ENCODE peak calls at places on chromosomes 2 and 18, in six cellular contexts. One of them, this sample, is unnamed.

GRCh38 chr2:67888351-67889005 is 174.3 kb downstream of the C1D start:
- DNase-seq in transverse colon: no peak
- DNase-seq in K562: no peak
- DNase-seq in IMR-90: no peak
- DNase-seq in Peyer's patch: no peak
- DNase-seq in vagina: no peak
- DNase-seq in this sample: no peak

GRCh38 chr2:197904446-197904845 is 100.1 kb downstream of the PLCL1 start:
- DNase-seq in transverse colon: no peak
- DNase-seq in K562: no peak
- DNase-seq in IMR-90: no peak
- DNase-seq in Peyer's patch: no peak
- DNase-seq in vagina: no peak
- DNase-seq in this sample: no peak

GRCh38 chr18:27033722-27034121 is 151.4 kb downstream of the CHST9 start:
- DNase-seq in transverse colon: no peak
- DNase-seq in K562: no peak
- DNase-seq in IMR-90: no peak
- DNase-seq in Peyer's patch: no peak
- DNase-seq in vagina: no peak
- DNase-seq in this sample: no peak

GRCh38 chr2:219544567-219544966 is 739 bp downstream of the TMEM198 start:
- DNase-seq in transverse colon: no peak
- DNase-seq in K562: no peak
- DNase-seq in IMR-90: no peak
- DNase-seq in Peyer's patch: no peak
- DNase-seq in vagina: no peak
- DNase-seq in this sample: no peak

GRCh38 chr2:20168048-20168726 is 56.7 kb downstream of the SDC1 start:
- DNase-seq in transverse colon: peak; percentile 67
- DNase-seq in K562: no peak
- DNase-seq in IMR-90: no peak
- DNase-seq in Peyer's patch: no peak
- DNase-seq in vagina: no peak
- DNase-seq in this sample: no peak

GRCh38 chr2:25988134-25988533 is 5.8 kb upstream of the KIF3C start:
- DNase-seq in transverse colon: no peak
- DNase-seq in K562: no peak
- DNase-seq in IMR-90: no peak
- DNase-seq in Peyer's patch: no peak
- DNase-seq in vagina: no peak
- DNase-seq in this sample: no peak

GRCh38 chr2:207635468-207636200 is 10.4 kb upstream of the METTL21A start:
- DNase-seq in transverse colon: no peak
- DNase-seq in K562: no peak
- DNase-seq in IMR-90: peak; percentile 62
- DNase-seq in Peyer's patch: peak; percentile 17
- DNase-seq in vagina: no peak
- DNase-seq in this sample: no peak

GRCh38 chr2:188132385-188132784 is 159.3 kb upstream of the GULP1 start:
- DNase-seq in transverse colon: no peak
- DNase-seq in K562: no peak
- DNase-seq in IMR-90: no peak
- DNase-seq in Peyer's patch: no peak
- DNase-seq in vagina: no peak
- DNase-seq in this sample: no peak

GRCh38 chr2:86747708-86748627 is 27.9 kb downstream of the RMND5A start:
- DNase-seq in transverse colon: peak; percentile 20
- DNase-seq in K562: no peak
- DNase-seq in IMR-90: peak; percentile 90
- DNase-seq in Peyer's patch: peak; percentile 54
- DNase-seq in vagina: no peak
- DNase-seq in this sample: no peak

GRCh38 chr2:162890690-162891311 is 52.2 kb upstream of the KCNH7 start:
- DNase-seq in transverse colon: no peak
- DNase-seq in K562: peak; percentile 18
- DNase-seq in IMR-90: peak; percentile 40
- DNase-seq in Peyer's patch: peak; percentile 54
- DNase-seq in vagina: no peak
- DNase-seq in this sample: peak; percentile 45

GRCh38 chr2:19627359-19627758 is 268.9 kb upstream of the OSR1 start:
- DNase-seq in transverse colon: no peak
- DNase-seq in K562: no peak
- DNase-seq in IMR-90: no peak
- DNase-seq in Peyer's patch: no peak
- DNase-seq in vagina: no peak
- DNase-seq in this sample: no peak

GRCh38 chr18:31942301-31942998 is 478 bp downstream of the TRAPPC8 start:
- DNase-seq in transverse colon: peak; percentile 56
- DNase-seq in K562: peak; percentile 65
- DNase-seq in IMR-90: peak; percentile 54
- DNase-seq in Peyer's patch: peak; percentile 62
- DNase-seq in vagina: no peak
- DNase-seq in this sample: peak; percentile 50

GRCh38 chr2:8608411-8608954 is 73.4 kb upstream of the ID2 start:
- DNase-seq in transverse colon: no peak
- DNase-seq in K562: no peak
- DNase-seq in IMR-90: no peak
- DNase-seq in Peyer's patch: no peak
- DNase-seq in vagina: no peak
- DNase-seq in this sample: no peak

GRCh38 chr2:71502941-71503738 is 49.8 kb downstream of the DYSF start:
- DNase-seq in transverse colon: no peak
- DNase-seq in K562: no peak
- DNase-seq in IMR-90: no peak
- DNase-seq in Peyer's patch: no peak
- DNase-seq in vagina: no peak
- DNase-seq in this sample: no peak

GRCh38 chr2:72255540-72255939 is 107.9 kb upstream of the CYP26B1 start:
- DNase-seq in transverse colon: no peak
- DNase-seq in K562: no peak
- DNase-seq in IMR-90: no peak
- DNase-seq in Peyer's patch: no peak
- DNase-seq in vagina: no peak
- DNase-seq in this sample: no peak

GRCh38 chr2:151977631-151978030 is 121.2 kb downstream of the CACNB4 start:
- DNase-seq in transverse colon: no peak
- DNase-seq in K562: no peak
- DNase-seq in IMR-90: no peak
- DNase-seq in Peyer's patch: no peak
- DNase-seq in vagina: no peak
- DNase-seq in this sample: no peak

GRCh38 chr18:48828713-48829442 is 121.9 kb downstream of the SMAD7 start:
- DNase-seq in transverse colon: no peak
- DNase-seq in K562: peak; percentile 86
- DNase-seq in IMR-90: no peak
- DNase-seq in Peyer's patch: peak; percentile 44
- DNase-seq in vagina: peak; percentile 72
- DNase-seq in this sample: no peak

GRCh38 chr2:46534589-46534988 is 55.2 kb downstream of the TMEM247 start:
- DNase-seq in transverse colon: no peak
- DNase-seq in K562: no peak
- DNase-seq in IMR-90: no peak
- DNase-seq in Peyer's patch: no peak
- DNase-seq in vagina: no peak
- DNase-seq in this sample: no peak

GRCh38 chr2:17740203-17740602 is 13.4 kb downstream of the SMC6 start:
- DNase-seq in transverse colon: no peak
- DNase-seq in K562: no peak
- DNase-seq in IMR-90: no peak
- DNase-seq in Peyer's patch: no peak
- DNase-seq in vagina: no peak
- DNase-seq in this sample: no peak

GRCh38 chr2:97713296-97714083 is at the start of gene ZAP70:
- DNase-seq in transverse colon: no peak
- DNase-seq in K562: no peak
- DNase-seq in IMR-90: no peak
- DNase-seq in Peyer's patch: peak; percentile 66
- DNase-seq in vagina: no peak
- DNase-seq in this sample: no peak

GRCh38 chr18:3454365-3455089 is 4.6 kb downstream of the TGIF1 start:
- DNase-seq in transverse colon: peak; percentile 39
- DNase-seq in K562: peak; percentile 75
- DNase-seq in IMR-90: peak; percentile 72
- DNase-seq in Peyer's patch: peak; percentile 73
- DNase-seq in vagina: no peak
- DNase-seq in this sample: peak; percentile 71

GRCh38 chr2:174412256-174412655 is 16.7 kb downstream of the SCRN3 start:
- DNase-seq in transverse colon: no peak
- DNase-seq in K562: no peak
- DNase-seq in IMR-90: no peak
- DNase-seq in Peyer's patch: no peak
- DNase-seq in vagina: no peak
- DNase-seq in this sample: no peak

GRCh38 chr2:55862673-55863390 is 60.8 kb downstream of the EFEMP1 start:
- DNase-seq in transverse colon: no peak
- DNase-seq in K562: no peak
- DNase-seq in IMR-90: peak; percentile 100
- DNase-seq in Peyer's patch: peak; percentile 50
- DNase-seq in vagina: no peak
- DNase-seq in this sample: no peak

GRCh38 chr2:213188533-213188867 is 37.1 kb upstream of the IKZF2 start:
- DNase-seq in transverse colon: no peak
- DNase-seq in K562: no peak
- DNase-seq in IMR-90: no peak
- DNase-seq in Peyer's patch: no peak
- DNase-seq in vagina: no peak
- DNase-seq in this sample: no peak

GRCh38 chr2:225319872-225320271 is 79.6 kb upstream of the NYAP2 start:
- DNase-seq in transverse colon: no peak
- DNase-seq in K562: no peak
- DNase-seq in IMR-90: no peak
- DNase-seq in Peyer's patch: no peak
- DNase-seq in vagina: no peak
- DNase-seq in this sample: no peak

GRCh38 chr18:23683671-23684070 is 5.6 kb upstream of the LAMA3 start:
- DNase-seq in transverse colon: no peak
- DNase-seq in K562: no peak
- DNase-seq in IMR-90: peak; percentile 20
- DNase-seq in Peyer's patch: no peak
- DNase-seq in vagina: no peak
- DNase-seq in this sample: no peak

GRCh38 chr2:230863442-230864121 is 1.2 kb upstream of the ITM2C start:
- DNase-seq in transverse colon: no peak
- DNase-seq in K562: no peak
- DNase-seq in IMR-90: no peak
- DNase-seq in Peyer's patch: no peak
- DNase-seq in vagina: no peak
- DNase-seq in this sample: no peak

GRCh38 chr2:20565623-20566236 is 85.2 kb downstream of the HS1BP3 start:
- DNase-seq in transverse colon: no peak
- DNase-seq in K562: no peak
- DNase-seq in IMR-90: no peak
- DNase-seq in Peyer's patch: no peak
- DNase-seq in vagina: no peak
- DNase-seq in this sample: peak; percentile 41

GRCh38 chr2:168363382-168364092 is 92.5 kb upstream of the CERS6 start:
- DNase-seq in transverse colon: no peak
- DNase-seq in K562: no peak
- DNase-seq in IMR-90: no peak
- DNase-seq in Peyer's patch: no peak
- DNase-seq in vagina: no peak
- DNase-seq in this sample: no peak
- H3K9me3 ChIP-seq in transverse colon: no peaks in the 10 kb centered on the region
- H3K9me3 ChIP-seq in K562: no peaks in the 10 kb centered on the region
- H3K9me3 ChIP-seq in IMR-90: no peaks in the 10 kb centered on the region
- H3K9me3 ChIP-seq in Peyer's patch: no peaks in the 10 kb centered on the region
- H3K9me3 ChIP-seq in vagina: no peaks in the 10 kb centered on the region
- H3K9me3 ChIP-seq in this sample: no peaks in the 10 kb centered on the region

GRCh38 chr18:7568426-7568825 is 1.3 kb downstream of the PTPRM start:
- DNase-seq in transverse colon: peak; percentile 9
- DNase-seq in K562: no peak
- DNase-seq in IMR-90: peak; percentile 20
- DNase-seq in Peyer's patch: no peak
- DNase-seq in vagina: no peak
- DNase-seq in this sample: peak; percentile 53

GRCh38 chr18:7566244-7566586 is 901 bp upstream of the PTPRM start:
- DNase-seq in transverse colon: no peak
- DNase-seq in K562: no peak
- DNase-seq in IMR-90: no peak
- DNase-seq in Peyer's patch: no peak
- DNase-seq in vagina: no peak
- DNase-seq in this sample: no peak

GRCh38 chr18:7565677-7566076 is 1.4 kb upstream of the PTPRM start:
- DNase-seq in transverse colon: no peak
- DNase-seq in K562: no peak
- DNase-seq in IMR-90: no peak
- DNase-seq in Peyer's patch: no peak
- DNase-seq in vagina: no peak
- DNase-seq in this sample: no peak

GRCh38 chr18:7567487-7568425 is 640 bp downstream of the PTPRM start:
- DNase-seq in transverse colon: peak; percentile 27
- DNase-seq in K562: no peak
- DNase-seq in IMR-90: peak; percentile 64
- DNase-seq in Peyer's patch: peak; percentile 56
- DNase-seq in vagina: no peak
- DNase-seq in this sample: peak; percentile 56

GRCh38 chr18:7566587-7567486 is at the start of gene PTPRM:
- DNase-seq in transverse colon: peak; percentile 72
- DNase-seq in K562: peak; percentile 88
- DNase-seq in IMR-90: peak; percentile 78
- DNase-seq in Peyer's patch: peak; percentile 81
- DNase-seq in vagina: no peak
- DNase-seq in this sample: peak; percentile 87
- TF ChIP-seq CTCF in transverse colon: peak; percentile 11
- TF ChIP-seq CTCF in K562: peak; percentile 57
- TF ChIP-seq CTCF in IMR-90: peak; percentile 73
- TF ChIP-seq CTCF in Peyer's patch: no peak
- TF ChIP-seq CTCF in vagina: no peak
- TF ChIP-seq CTCF in this sample: peak; percentile 93

GRCh38 chr2:203535078-203535783 is at the start of gene RAPH1:
- DNase-seq in transverse colon: peak; percentile 90
- DNase-seq in K562: peak; percentile 83
- DNase-seq in IMR-90: peak; percentile 82
- DNase-seq in Peyer's patch: peak; percentile 90
- DNase-seq in vagina: no peak
- DNase-seq in this sample: peak; percentile 90
- TF ChIP-seq POLR2A in transverse colon: peak; percentile 69
- TF ChIP-seq POLR2A in K562: peak; percentile 60
- TF ChIP-seq POLR2A in IMR-90: peak; percentile 83
- TF ChIP-seq POLR2A in Peyer's patch: peak; percentile 73
- TF ChIP-seq POLR2A in vagina: peak; percentile 36
- TF ChIP-seq POLR2A in this sample: no peak

DNA sequence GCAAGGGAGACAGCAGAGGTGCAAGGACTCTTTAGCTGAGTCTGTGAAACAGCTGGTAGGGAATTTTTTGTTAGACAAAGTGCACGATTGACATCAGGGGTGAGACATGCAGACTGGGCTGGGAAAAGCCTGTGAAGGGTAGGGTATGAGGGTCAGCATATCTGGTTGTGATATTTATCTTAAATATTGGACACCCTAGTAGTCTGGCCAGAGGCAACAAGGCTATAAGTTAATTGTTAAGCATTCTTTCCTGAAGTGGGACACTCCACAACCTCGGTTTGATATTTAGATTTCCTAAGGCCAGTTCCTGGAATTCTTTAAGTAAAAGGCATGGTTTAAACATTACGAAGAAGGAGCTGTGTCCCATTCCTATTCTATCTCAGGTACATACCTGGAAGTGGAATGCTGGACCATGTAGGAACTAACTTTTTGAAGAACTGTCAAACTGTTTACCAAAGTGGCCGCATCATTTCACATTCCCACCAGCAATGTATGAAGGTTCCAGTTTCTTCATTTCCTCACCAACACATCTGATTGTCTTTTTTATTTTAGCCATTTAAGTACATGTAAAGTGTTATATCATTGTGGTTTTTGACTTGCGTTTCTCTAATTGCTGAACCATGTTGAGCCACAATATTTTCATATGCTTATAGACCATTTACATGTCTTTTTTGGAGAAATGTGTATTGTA is 22.5 kb downstream of the EHBP1 start:
- DNase-seq in transverse colon: no peak
- DNase-seq in K562: no peak
- DNase-seq in IMR-90: no peak
- DNase-seq in Peyer's patch: no peak
- DNase-seq in vagina: no peak
- DNase-seq in this sample: no peak
- H3K9me3 ChIP-seq in transverse colon: peaks cover 12% of the 10 kb centered on the region
- H3K9me3 ChIP-seq in K562: no peaks in the 10 kb centered on the region
- H3K9me3 ChIP-seq in IMR-90: no peaks in the 10 kb centered on the region
- H3K9me3 ChIP-seq in Peyer's patch: no peaks in the 10 kb centered on the region
- H3K9me3 ChIP-seq in vagina: peaks cover 5% of the 10 kb centered on the region
- H3K9me3 ChIP-seq in this sample: no peaks in the 10 kb centered on the region